ENCODE peak calls at places on chromosomes 2 and 18, in seven cellular contexts. One of them, this sample, is unnamed.

GRCh38 chr18:4352746-4353522 is 102.2 kb downstream of the DLGAP1 start:
- DNase-seq in posterior cingulate gyrus: no peak
- DNase-seq in stimulated activated CD8-positive, alpha-beta memory T cell treated with anti-CD3 and anti-CD28 coated beads, Interleukin-12 subunit alpha, Interleukin-12 subunit beta, amount 100 ng/mL, for 4 hours: no peak
- DNase-seq in cortex of kidney: no peak
- DNase-seq in AG10803: no peak
- DNase-seq in HS-5: no peak
- DNase-seq in CD8-positive, alpha-beta memory T cell: no peak
- DNase-seq in this sample: no peak

GRCh38 chr18:370753-371615 is 103.1 kb upstream of the THOC1 start:
- DNase-seq in posterior cingulate gyrus: no peak
- DNase-seq in stimulated activated CD8-positive, alpha-beta memory T cell treated with anti-CD3 and anti-CD28 coated beads, Interleukin-12 subunit alpha, Interleukin-12 subunit beta, amount 100 ng/mL, for 4 hours: no peak
- DNase-seq in cortex of kidney: no peak
- DNase-seq in AG10803: peak; percentile 36
- DNase-seq in HS-5: no peak
- DNase-seq in CD8-positive, alpha-beta memory T cell: no peak
- DNase-seq in this sample: no peak

GRCh38 chr2:206204710-206205109 is 45.0 kb downstream of the EEF1B2 start:
- DNase-seq in posterior cingulate gyrus: no peak
- DNase-seq in stimulated activated CD8-positive, alpha-beta memory T cell treated with anti-CD3 and anti-CD28 coated beads, Interleukin-12 subunit alpha, Interleukin-12 subunit beta, amount 100 ng/mL, for 4 hours: no peak
- DNase-seq in cortex of kidney: no peak
- DNase-seq in AG10803: no peak
- DNase-seq in HS-5: no peak
- DNase-seq in CD8-positive, alpha-beta memory T cell: no peak
- DNase-seq in this sample: no peak

GRCh38 chr2:238161291-238162051 is 2.7 kb downstream of the ERFE start:
- DNase-seq in posterior cingulate gyrus: no peak
- DNase-seq in stimulated activated CD8-positive, alpha-beta memory T cell treated with anti-CD3 and anti-CD28 coated beads, Interleukin-12 subunit alpha, Interleukin-12 subunit beta, amount 100 ng/mL, for 4 hours: no peak
- DNase-seq in cortex of kidney: no peak
- DNase-seq in AG10803: no peak
- DNase-seq in HS-5: no peak
- DNase-seq in CD8-positive, alpha-beta memory T cell: no peak
- DNase-seq in this sample: no peak

GRCh38 chr2:222656544-222657446 is 903 bp upstream of the FARSB start:
- DNase-seq in posterior cingulate gyrus: no peak
- DNase-seq in stimulated activated CD8-positive, alpha-beta memory T cell treated with anti-CD3 and anti-CD28 coated beads, Interleukin-12 subunit alpha, Interleukin-12 subunit beta, amount 100 ng/mL, for 4 hours: no peak
- DNase-seq in cortex of kidney: no peak
- DNase-seq in AG10803: no peak
- DNase-seq in HS-5: no peak
- DNase-seq in CD8-positive, alpha-beta memory T cell: no peak
- DNase-seq in this sample: no peak

GRCh38 chr2:230737791-230738226 is 25.2 kb downstream of the CAB39 start:
- DNase-seq in posterior cingulate gyrus: no peak
- DNase-seq in stimulated activated CD8-positive, alpha-beta memory T cell treated with anti-CD3 and anti-CD28 coated beads, Interleukin-12 subunit alpha, Interleukin-12 subunit beta, amount 100 ng/mL, for 4 hours: no peak
- DNase-seq in cortex of kidney: no peak
- DNase-seq in AG10803: no peak
- DNase-seq in HS-5: no peak
- DNase-seq in CD8-positive, alpha-beta memory T cell: no peak
- DNase-seq in this sample: no peak

GRCh38 chr2:28507806-28508764 is 12.2 kb downstream of the PLB1 start:
- DNase-seq in posterior cingulate gyrus: no peak
- DNase-seq in stimulated activated CD8-positive, alpha-beta memory T cell treated with anti-CD3 and anti-CD28 coated beads, Interleukin-12 subunit alpha, Interleukin-12 subunit beta, amount 100 ng/mL, for 4 hours: peak; percentile 14
- DNase-seq in cortex of kidney: no peak
- DNase-seq in AG10803: no peak
- DNase-seq in HS-5: no peak
- DNase-seq in CD8-positive, alpha-beta memory T cell: peak; percentile 55
- DNase-seq in this sample: no peak

GRCh38 chr2:69642709-69643601 is 584 bp downstream of the AAK1 start:
- DNase-seq in posterior cingulate gyrus: peak; percentile 51
- DNase-seq in stimulated activated CD8-positive, alpha-beta memory T cell treated with anti-CD3 and anti-CD28 coated beads, Interleukin-12 subunit alpha, Interleukin-12 subunit beta, amount 100 ng/mL, for 4 hours: peak; percentile 26
- DNase-seq in cortex of kidney: no peak
- DNase-seq in AG10803: peak; percentile 82
- DNase-seq in HS-5: peak; percentile 61
- DNase-seq in CD8-positive, alpha-beta memory T cell: peak; percentile 64
- DNase-seq in this sample: peak; percentile 65

GRCh38 chr2:113324684-113325160 is 46.0 kb upstream of the PAX8 start:
- DNase-seq in posterior cingulate gyrus: no peak
- DNase-seq in stimulated activated CD8-positive, alpha-beta memory T cell treated with anti-CD3 and anti-CD28 coated beads, Interleukin-12 subunit alpha, Interleukin-12 subunit beta, amount 100 ng/mL, for 4 hours: peak; percentile 17
- DNase-seq in cortex of kidney: no peak
- DNase-seq in AG10803: peak; percentile 49
- DNase-seq in HS-5: no peak
- DNase-seq in CD8-positive, alpha-beta memory T cell: no peak
- DNase-seq in this sample: peak; percentile 32

GRCh38 chr2:235543126-235543750 is 49.4 kb downstream of the AGAP1 start:
- DNase-seq in posterior cingulate gyrus: peak; percentile 46
- DNase-seq in stimulated activated CD8-positive, alpha-beta memory T cell treated with anti-CD3 and anti-CD28 coated beads, Interleukin-12 subunit alpha, Interleukin-12 subunit beta, amount 100 ng/mL, for 4 hours: no peak
- DNase-seq in cortex of kidney: no peak
- DNase-seq in AG10803: no peak
- DNase-seq in HS-5: no peak
- DNase-seq in CD8-positive, alpha-beta memory T cell: no peak
- DNase-seq in this sample: peak; percentile 21